ENCODE peak calls at places on chromosome 7, in four cellular contexts. One of them, this sample, is unnamed. For H3K4me1, the result is how much of the 10 kb centered on the place peaks cover.

GRCh38 chr7:91345449-91345848 is 81.2 kb downstream of the FZD1 start:
- DNase-seq in heart right ventricle: no peak
- DNase-seq in GM23338: no peak
- DNase-seq in tibial artery: no peak
- DNase-seq in this sample: no peak

GRCh38 chr7:77331938-77332695 is 84.0 kb downstream of the GSAP start:
- DNase-seq in GM23338: peak
- DNase-seq in tibial artery: peak
- DNase-seq in heart right ventricle: peak
- DNase-seq in this sample: peak

GRCh38 chr7:116780521-116780920 is 81.9 kb upstream of the CAPZA2 start:
- DNase-seq in GM23338: no peak
- DNase-seq in tibial artery: no peak
- DNase-seq in heart right ventricle: no peak
- DNase-seq in this sample: no peak

GRCh38 chr7:83427929-83428328 is 221.0 kb downstream of the SEMA3E start:
- DNase-seq in tibial artery: no peak
- DNase-seq in heart right ventricle: no peak
- DNase-seq in GM23338: peak
- DNase-seq in this sample: no peak

GRCh38 chr7:39700932-39701331 is 77.6 kb downstream of the RALA start:
- DNase-seq in heart right ventricle: peak
- DNase-seq in GM23338: no peak
- DNase-seq in tibial artery: peak
- DNase-seq in this sample: no peak

GRCh38 chr7:40469481-40469880 is 334.7 kb downstream of the SUGCT start:
- DNase-seq in tibial artery: peak
- DNase-seq in GM23338: no peak
- DNase-seq in heart right ventricle: no peak
- DNase-seq in this sample: no peak

GRCh38 chr7:111229951-111230350 is 139.0 kb downstream of the LRRN3 start:
- DNase-seq in GM23338: no peak
- DNase-seq in heart right ventricle: no peak
- DNase-seq in tibial artery: no peak
- DNase-seq in this sample: no peak

GRCh38 chr7:76252020-76252419 is 50.3 kb downstream of the SRRM3 start:
- DNase-seq in GM23338: no peak
- DNase-seq in tibial artery: no peak
- DNase-seq in heart right ventricle: no peak
- DNase-seq in this sample: no peak

GRCh38 chr7:81833401-81833800 is 63.6 kb upstream of the HGF start:
- DNase-seq in GM23338: no peak
- DNase-seq in heart right ventricle: no peak
- DNase-seq in tibial artery: no peak
- DNase-seq in this sample: no peak

GRCh38 chr7:80380957-80381356 is 130.9 kb downstream of the GNAT3 start:
- DNase-seq in tibial artery: no peak
- DNase-seq in heart right ventricle: no peak
- DNase-seq in GM23338: no peak
- DNase-seq in this sample: no peak

GRCh38 chr7:42292991-42293521 is 56.0 kb upstream of the GLI3 start:
- DNase-seq in tibial artery: no peak
- DNase-seq in heart right ventricle: no peak
- DNase-seq in GM23338: no peak
- DNase-seq in this sample: no peak

GRCh38 chr7:151923097-151923876 is 33.0 kb upstream of the GALNTL5 start:
- DNase-seq in tibial artery: peak
- DNase-seq in GM23338: no peak
- DNase-seq in heart right ventricle: no peak
- DNase-seq in this sample: peak

GRCh38 chr7:142488842-142489241 is 231.0 kb upstream of the PRSS58 start:
- DNase-seq in tibial artery: no peak
- DNase-seq in GM23338: no peak
- DNase-seq in heart right ventricle: no peak
- DNase-seq in this sample: no peak

GRCh38 chr7:114653391-114654088 is 238.9 kb downstream of the FOXP2 start:
- DNase-seq in heart right ventricle: no peak
- DNase-seq in GM23338: no peak
- DNase-seq in tibial artery: no peak
- DNase-seq in this sample: no peak

GRCh38 chr7:66696774-66697191 is 43.8 kb upstream of the RABGEF1 start:
- DNase-seq in tibial artery: peak
- DNase-seq in heart right ventricle: peak
- DNase-seq in GM23338: no peak
- DNase-seq in this sample: no peak

GRCh38 chr7:158991824-158992621 is 135.7 kb downstream of the DYNC2I1 start:
- DNase-seq in tibial artery: no peak
- DNase-seq in heart right ventricle: no peak
- DNase-seq in GM23338: peak
- DNase-seq in this sample: no peak

GRCh38 chr7:80047856-80048459 is 86.7 kb upstream of the GNAI1 start:
- DNase-seq in heart right ventricle: no peak
- DNase-seq in GM23338: no peak
- DNase-seq in tibial artery: no peak
- DNase-seq in this sample: no peak

GRCh38 chr7:46932656-46933424 is 649.1 kb downstream of the TNS3 start:
- DNase-seq in GM23338: peak
- DNase-seq in heart right ventricle: no peak
- DNase-seq in tibial artery: peak
- DNase-seq in this sample: peak

GRCh38 chr7:156896388-156897022 is 3.5 kb upstream of the LMBR1 start:
- DNase-seq in heart right ventricle: no peak
- DNase-seq in tibial artery: no peak
- DNase-seq in GM23338: no peak
- DNase-seq in this sample: no peak
- H3K4me1 ChIP-seq in heart right ventricle: under half
- H3K4me1 ChIP-seq in tibial artery: under half
- H3K4me1 ChIP-seq in GM23338: under half
- H3K4me1 ChIP-seq in this sample: under half

DNA sequence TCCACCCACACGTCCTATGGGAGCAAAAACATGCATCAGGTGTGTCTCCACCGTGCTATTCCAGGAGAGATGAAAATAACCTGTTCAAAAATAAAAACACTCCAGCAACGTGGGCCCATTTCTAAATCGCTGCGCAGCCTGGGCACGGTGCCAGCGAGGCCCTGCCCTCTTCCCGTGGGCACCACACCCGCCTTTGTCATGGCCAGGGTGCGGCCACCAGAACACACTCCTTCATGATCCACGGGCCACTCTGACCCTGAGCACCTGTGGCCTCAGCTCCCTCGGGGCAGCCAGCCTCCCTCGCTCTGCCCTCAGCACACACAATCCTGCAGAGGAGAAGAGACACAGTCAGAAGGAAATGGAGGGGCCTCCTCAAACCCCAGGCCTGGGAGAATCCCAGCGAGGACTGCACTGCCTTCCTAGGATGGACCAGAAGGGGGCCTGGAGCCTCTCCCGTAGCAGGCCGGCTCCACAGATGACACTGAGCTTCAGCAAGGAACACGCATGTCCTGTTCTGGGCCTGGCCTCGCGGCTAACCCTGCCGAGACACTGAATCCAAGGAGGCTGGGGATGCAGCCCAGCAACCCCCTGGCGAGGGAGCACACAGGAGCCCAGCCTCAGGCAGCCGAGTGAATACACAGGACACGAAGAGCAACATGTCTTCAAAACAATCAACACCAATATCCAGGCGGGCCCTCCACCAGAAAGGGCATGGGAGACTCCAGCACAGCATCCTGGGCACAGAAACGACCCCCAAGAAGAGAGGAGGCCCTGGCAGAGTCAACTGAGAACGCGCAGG is 169.0 kb downstream of the MAD1L1 start:
- DNase-seq in tibial artery: no peak
- DNase-seq in GM23338: peak
- DNase-seq in heart right ventricle: peak
- DNase-seq in this sample: no peak
- TF ChIP-seq CTCF in tibial artery: no peak
- TF ChIP-seq CTCF in GM23338: no peak
- TF ChIP-seq CTCF in heart right ventricle: peak
- TF ChIP-seq CTCF in this sample: peak

GRCh38 chr7:108488902-108489538 is 32.8 kb upstream of the NRCAM start:
- DNase-seq in GM23338: peak
- DNase-seq in tibial artery: no peak
- DNase-seq in heart right ventricle: no peak
- DNase-seq in this sample: no peak
- H3K4me3 ChIP-seq in GM23338: no peak
- H3K4me3 ChIP-seq in tibial artery: no peak
- H3K4me3 ChIP-seq in heart right ventricle: no peak
- H3K4me3 ChIP-seq in this sample: no peak

DNA sequence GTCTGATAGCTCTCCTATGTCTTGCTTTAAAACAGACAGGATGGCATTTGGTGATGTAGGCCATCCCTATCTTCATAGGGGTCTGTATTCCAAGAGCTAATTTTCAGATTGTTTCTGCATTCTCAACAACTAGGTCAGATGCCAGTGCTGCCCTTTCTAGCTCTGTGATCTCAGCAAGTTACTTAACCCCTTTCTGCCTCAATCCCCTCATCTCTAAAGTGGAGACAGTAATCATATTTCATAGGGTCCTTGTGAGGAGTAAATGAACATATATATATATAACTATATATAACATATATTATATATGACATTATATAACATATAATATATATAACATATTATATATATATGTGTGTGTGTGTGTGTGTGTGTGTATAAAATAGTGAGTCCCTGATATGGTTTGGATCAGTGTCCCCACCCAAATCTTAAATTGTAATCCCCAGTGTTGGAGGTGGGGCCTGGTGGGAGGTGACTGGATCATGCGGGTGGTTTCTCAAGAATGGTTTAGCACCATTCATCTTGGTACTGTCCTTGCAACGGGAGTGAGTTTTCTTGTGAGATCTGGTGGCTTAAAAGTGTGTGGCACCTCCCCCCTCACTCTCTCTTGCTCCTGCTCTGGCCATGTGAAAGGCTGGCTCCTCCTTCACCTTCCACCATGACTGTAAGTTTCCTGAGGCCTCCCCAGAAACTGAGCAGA is 45.2 kb downstream of the HIPK2 start:
- DNase-seq in GM23338: no peak
- DNase-seq in heart right ventricle: no peak
- DNase-seq in tibial artery: no peak
- DNase-seq in this sample: peak
- H3K4me1 ChIP-seq in GM23338: under half
- H3K4me1 ChIP-seq in heart right ventricle: half or more
- H3K4me1 ChIP-seq in tibial artery: half or more
- H3K4me1 ChIP-seq in this sample: half or more

DNA sequence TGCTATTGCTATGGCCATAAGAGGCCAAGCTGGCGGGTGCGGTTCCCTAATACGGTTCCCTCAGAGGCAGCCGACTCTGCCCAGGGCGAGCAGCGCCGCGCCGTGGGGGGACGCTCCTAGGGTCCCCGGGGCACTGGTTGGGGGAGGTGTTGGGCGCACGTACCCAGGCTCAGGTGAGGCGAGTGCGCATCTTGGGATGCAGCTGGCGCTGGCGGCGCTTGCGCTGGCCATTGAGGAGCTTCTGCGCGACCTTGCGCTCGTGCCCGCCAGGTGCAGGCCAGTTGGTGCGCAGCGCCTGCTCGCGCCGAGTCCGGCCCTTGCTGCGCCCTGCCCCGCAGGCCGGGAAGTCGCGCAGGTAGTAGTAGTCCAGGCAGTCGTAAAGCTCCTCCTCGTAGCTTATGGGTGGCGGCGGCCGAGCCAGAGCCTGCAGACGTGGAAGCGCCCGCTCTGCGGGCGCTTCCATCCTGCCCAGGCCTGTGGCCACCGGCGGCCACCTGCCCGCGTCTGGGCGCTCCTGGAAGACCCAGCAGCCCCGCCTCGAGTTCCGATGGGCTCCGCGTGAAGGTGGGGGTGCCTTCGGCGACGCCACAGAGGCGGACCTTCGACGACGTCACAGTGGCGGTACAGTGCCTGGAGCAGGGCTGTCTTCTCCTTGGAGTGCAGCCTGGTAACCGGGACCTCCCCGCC is at the start of gene NUPR2:
- DNase-seq in GM23338: no peak
- DNase-seq in heart right ventricle: no peak
- DNase-seq in tibial artery: no peak
- DNase-seq in this sample: no peak
- TF ChIP-seq CTCF in GM23338: no peak
- TF ChIP-seq CTCF in heart right ventricle: no peak
- TF ChIP-seq CTCF in tibial artery: no peak
- TF ChIP-seq CTCF in this sample: no peak

DNA sequence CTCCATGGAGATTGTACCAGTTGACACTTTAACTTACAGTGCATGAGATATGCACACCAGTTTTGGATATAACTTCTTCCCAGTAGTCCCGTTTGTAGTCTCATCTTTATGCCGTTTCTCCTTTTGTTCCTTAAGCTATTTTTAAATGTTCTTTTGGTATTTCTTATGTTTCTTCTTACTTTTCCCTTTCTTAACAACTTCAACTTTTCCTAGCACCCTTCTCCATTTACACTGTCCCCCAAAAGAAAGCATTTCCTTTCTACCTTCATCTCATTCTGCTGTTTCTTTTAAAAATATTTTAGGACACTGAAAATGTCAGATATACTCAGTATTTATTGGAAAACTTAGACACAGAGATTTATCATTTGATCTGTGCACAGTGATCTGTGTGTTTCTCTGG is 1.5 kb downstream of the PSMC2 start:
- DNase-seq in GM23338: no peak
- DNase-seq in heart right ventricle: no peak
- DNase-seq in tibial artery: no peak
- DNase-seq in this sample: no peak
- H3K4me3 ChIP-seq in GM23338: peak
- H3K4me3 ChIP-seq in heart right ventricle: peak
- H3K4me3 ChIP-seq in tibial artery: peak
- H3K4me3 ChIP-seq in this sample: peak

GRCh38 chr7:155741061-155741460 is 71.2 kb downstream of the SHH start:
- DNase-seq in heart right ventricle: no peak
- DNase-seq in GM23338: peak
- DNase-seq in tibial artery: no peak
- DNase-seq in this sample: no peak

GRCh38 chr7:155738652-155739537 is 73.4 kb downstream of the SHH start:
- DNase-seq in tibial artery: peak
- DNase-seq in heart right ventricle: peak
- DNase-seq in GM23338: peak
- DNase-seq in this sample: peak

GRCh38 chr7:155743197-155743596 is 69.1 kb downstream of the SHH start:
- DNase-seq in GM23338: no peak
- DNase-seq in tibial artery: no peak
- DNase-seq in heart right ventricle: no peak
- DNase-seq in this sample: no peak

GRCh38 chr7:155739538-155740140 is 72.6 kb downstream of the SHH start:
- DNase-seq in tibial artery: no peak
- DNase-seq in heart right ventricle: no peak
- DNase-seq in GM23338: no peak
- DNase-seq in this sample: no peak

GRCh38 chr7:155741805-155742204 is 70.5 kb downstream of the SHH start:
- DNase-seq in tibial artery: no peak
- DNase-seq in GM23338: no peak
- DNase-seq in heart right ventricle: no peak
- DNase-seq in this sample: no peak
- H3K4me1 ChIP-seq in tibial artery: under half
- H3K4me1 ChIP-seq in GM23338: under half
- H3K4me1 ChIP-seq in heart right ventricle: under half
- H3K4me1 ChIP-seq in this sample: under half